ENCODE peak calls at places on chromosomes 4 and X, in six cellular contexts. E is activated CD8-positive, alpha-beta memory T cell treated with anti-CD3 and anti-CD28 coated beads, Interleukin-2, amount 50 U/mL, for 48 hours; X is GM04504; O is T-helper 17 cell; T is testis; W is NAMALWA. Y is an unnamed sample.

GRCh38 chrX:6293716-6294115 is 65.0 kb upstream of the NLGN4X start:
- DNase-seq in E (no peak), X (no peak), O (no peak), T (no peak), W (no peak), Y (no peak)

GRCh38 chr4:79050521-79050880 is 111.3 kb upstream of the PAQR3 start:
- DNase-seq in E (no peak), X (no peak), O (no peak), T (no peak), W (no peak), Y (no peak)

GRCh38 chr4:75599647-75600046 is 30.7 kb downstream of the CDKL2 start:
- DNase-seq in E (no peak), X (no peak), O (no peak), T (no peak), W (no peak), Y (no peak)

GRCh38 chr4:12723849-12724447 is 760.2 kb downstream of the RAB28 start:
- DNase-seq in E (no peak), X (no peak), O (no peak), T (peak), W (no peak), Y (no peak)

GRCh38 chr4:14987054-14987453 is 15.2 kb upstream of the CPEB2 start:
- DNase-seq in E (no peak), X (no peak), O (no peak), T (no peak), W (no peak), Y (no peak)

GRCh38 chr4:155571184-155571944 is 95.3 kb upstream of the GUCY1A1 start:
- DNase-seq in E (no peak), X (no peak), O (no peak), T (no peak), W (no peak), Y (no peak)

GRCh38 chrX:50470103-50471031 is at the start of gene DGKK:
- DNase-seq in E (no peak), X (no peak), O (no peak), T (no peak), W (no peak), Y (no peak)

GRCh38 chr4:5563856-5564255 is 144.5 kb downstream of the EVC2 start:
- DNase-seq in E (no peak), X (no peak), O (no peak), T (no peak), W (no peak), Y (no peak)

GRCh38 chr4:1300466-1301455 is 11.1 kb downstream of the MAEA start:
- DNase-seq in E (no peak), X (no peak), O (no peak), T (peak), W (no peak), Y (no peak)

GRCh38 chr4:76306882-76307669 is 543 bp downstream of the STBD1 start:
- DNase-seq in E (peak), X (peak), O (peak), T (peak), W (no peak), Y (no peak)

GRCh38 chrX:40581333-40581910 is 652 bp downstream of the ATP6AP2 start:
- DNase-seq in E (no peak), X (no peak), O (peak), T (no peak), W (peak), Y (no peak)

GRCh38 chrX:18885317-18886004 is 98.5 kb downstream of the PHKA2 start:
- DNase-seq in E (no peak), X (no peak), O (no peak), T (no peak), W (peak), Y (no peak)

GRCh38 chr4:175705407-175705806 is 106.7 kb downstream of the GPM6A start:
- DNase-seq in E (no peak), X (no peak), O (no peak), T (peak), W (no peak), Y (no peak)

GRCh38 chr4:59094505-59094904 is 1984.3 kb upstream of the IGFBP7 start:
- DNase-seq in E (no peak), X (no peak), O (no peak), T (no peak), W (peak), Y (no peak)

GRCh38 chrX:78165425-78165824 is 26.0 kb upstream of the TAF9B start:
- DNase-seq in E (no peak), X (no peak), O (no peak), T (no peak), W (no peak), Y (no peak)

GRCh38 chr4:134906404-134907023 is 704.9 kb upstream of the PABPC4L start:
- DNase-seq in E (no peak), X (no peak), O (no peak), T (peak), W (peak), Y (no peak)

GRCh38 chr4:155906554-155907247 is 3.2 kb downstream of the TDO2 start:
- DNase-seq in E (no peak), X (peak), O (no peak), T (no peak), W (no peak), Y (peak)

GRCh38 chr4:8278421-8279287 is 9.1 kb downstream of the HTRA3 start:
- DNase-seq in E (no peak), X (peak), O (no peak), T (no peak), W (no peak), Y (peak)

GRCh38 chrX:54089191-54089590 is 44.9 kb upstream of the PHF8 start:
- DNase-seq in E (no peak), X (no peak), O (no peak), T (no peak), W (no peak), Y (no peak)

GRCh38 chr4:148477276-148477675 is 35.1 kb upstream of the NR3C2 start:
- DNase-seq in E (no peak), X (no peak), O (no peak), T (no peak), W (no peak), Y (no peak)

GRCh38 chrX:48522291-48522690 is 683 bp downstream of the EBP start:
- DNase-seq in E (no peak), X (no peak), O (no peak), T (no peak), W (no peak), Y (no peak)

GRCh38 chrX:47171996-47172395 is 21.6 kb upstream of the UBA1 start:
- DNase-seq in E (no peak), X (no peak), O (no peak), T (no peak), W (no peak), Y (no peak)

GRCh38 chrX:43940811-43941210 is 32.4 kb downstream of the NDP start:
- DNase-seq in E (no peak), X (no peak), O (no peak), T (no peak), W (no peak), Y (no peak)

GRCh38 chr4:181662383-181662782 is 580.8 kb upstream of the TENM3 start:
- DNase-seq in E (no peak), X (no peak), O (no peak), T (no peak), W (no peak), Y (no peak)

GRCh38 chr4:169032194-169032593 is 22.1 kb upstream of the CBR4 start:
- DNase-seq in E (no peak), X (no peak), O (no peak), T (no peak), W (no peak), Y (no peak)

GRCh38 chr4:10045481-10045880 is 24.2 kb upstream of the SLC2A9 start:
- DNase-seq in E (no peak), X (no peak), O (no peak), T (no peak), W (no peak), Y (no peak)

GRCh38 chrX:153474718-153475117 is 4.3 kb upstream of the HAUS7 start:
- DNase-seq in E (peak), X (no peak), O (peak), T (peak), W (no peak), Y (no peak)

GRCh38 chr4:69832326-69833030 is 27.5 kb downstream of the SULT1E1 start:
- DNase-seq in E (no peak), X (no peak), O (no peak), T (no peak), W (no peak), Y (no peak)

GRCh38 chrX:38215141-38215540 is 5.5 kb downstream of the SRPX start:
- DNase-seq in E (no peak), X (peak), O (no peak), T (no peak), W (no peak), Y (no peak)

GRCh38 chr4:72394264-72394663 is 174.8 kb downstream of the ADAMTS3 start:
- DNase-seq in E (no peak), X (no peak), O (no peak), T (no peak), W (no peak), Y (no peak)

GRCh38 chr4:177964693-177965168 is 522.5 kb upstream of the AGA start:
- DNase-seq in E (no peak), X (no peak), O (no peak), T (no peak), W (no peak), Y (no peak)

Y was measured in AG04450.